ENCODE peak calls at places on chromosome 21, in seven cellular contexts. F, M, T, Q, G, Y and A are unnamed samples.

GRCh38 chr21:29230541-29231275 is 68.0 kb upstream of the BACH1 start:
- DNase-seq in T (no peak), Y (no peak), F (no peak), M (no peak), G (no peak), Q (no peak), A (no peak)

GRCh38 chr21:43646550-43647260 is 12.6 kb downstream of the HSF2BP start:
- DNase-seq in Y (peak), T (peak), Q (peak), F (peak), M (peak), G (peak), A (peak)

GRCh38 chr21:45464309-45464708 is 59.3 kb downstream of the COL18A1 start:
- DNase-seq in Y (no peak), Q (no peak), M (no peak), T (peak), G (no peak), F (no peak), A (no peak)

GRCh38 chr21:31008355-31008754 is 29.9 kb downstream of the KRTAP19-8 start:
- DNase-seq in Q (no peak), M (no peak), F (no peak), Y (no peak), G (no peak), T (no peak), A (no peak)

GRCh38 chr21:43657355-43658093 is 1.8 kb downstream of the HSF2BP start:
- DNase-seq in Q (no peak), F (no peak), T (peak), Y (no peak), G (no peak), M (no peak), A (no peak)

GRCh38 chr21:43334214-43334958 is 92.5 kb downstream of the SIK1 start:
- DNase-seq in G (no peak), T (peak), M (no peak), F (no peak), Y (no peak), Q (no peak), A (no peak)

GRCh38 chr21:43696214-43696613 is 22.7 kb upstream of the PDXK start:
- DNase-seq in M (no peak), Q (no peak), F (no peak), G (no peak), Y (no peak), T (no peak), A (no peak)

GRCh38 chr21:29718081-29718815 is 221.5 kb downstream of the GRIK1 start:
- DNase-seq in G (no peak), Q (no peak), F (no peak), T (no peak), M (no peak), Y (no peak), A (no peak)

GRCh38 chr21:44899768-44900558 is 20.7 kb downstream of the ITGB2 start:
- DNase-seq in Y (no peak), F (no peak), M (no peak), Q (no peak), G (no peak), T (peak), A (no peak)

GRCh38 chr21:44291936-44292811 is 6.5 kb downstream of the AIRE start:
- DNase-seq in M (no peak), T (no peak), F (no peak), Q (no peak), Y (no peak), G (no peak), A (no peak)

GRCh38 chr21:22319435-22319834 is 1321.2 kb downstream of the NCAM2 start:
- DNase-seq in T (no peak), Q (no peak), M (no peak), Y (no peak), F (no peak), G (no peak), A (no peak)

GRCh38 chr21:42833859-42834729 is 45.2 kb downstream of the WDR4 start:
- DNase-seq in T (no peak), M (peak), Y (no peak), Q (no peak), F (peak), G (no peak), A (no peak)

GRCh38 chr21:46416551-46416950 is 42.1 kb upstream of the DIP2A start:
- DNase-seq in Q (no peak), M (no peak), Y (no peak), T (peak), G (no peak), F (no peak), A (no peak)

GRCh38 chr21:46425566-46425965 is 33.1 kb upstream of the DIP2A start:
- DNase-seq in F (no peak), M (no peak), G (no peak), Q (no peak), Y (no peak), T (no peak), A (no peak)

GRCh38 chr21:15557925-15558324 is 171.9 kb upstream of the USP25 start:
- DNase-seq in F (no peak), M (no peak), G (no peak), T (no peak), Y (no peak), Q (no peak), A (peak)

GRCh38 chr21:28482657-28483056 is 510.0 kb downstream of the LTN1 start:
- DNase-seq in M (no peak), Y (no peak), F (no peak), T (no peak), G (no peak), Q (no peak), A (no peak)

GRCh38 chr21:24223625-24224024 is 1383.7 kb downstream of the MRPL39 start:
- DNase-seq in Y (no peak), T (no peak), M (no peak), F (no peak), Q (no peak), G (no peak), A (no peak)

GRCh38 chr21:32301596-32301995 is 2.9 kb downstream of the MRAP start:
- DNase-seq in F (no peak), Y (no peak), Q (no peak), G (no peak), M (no peak), T (no peak), A (no peak)

GRCh38 chr21:32377506-32377905 is 15.3 kb downstream of the URB1 start:
- DNase-seq in Y (no peak), M (no peak), G (no peak), T (no peak), F (no peak), Q (no peak), A (no peak)

GRCh38 chr21:17780539-17780938 is 38.6 kb downstream of the C21orf91 start:
- DNase-seq in Y (no peak), Q (no peak), G (no peak), T (no peak), F (peak), M (no peak), A (peak)

GRCh38 chr21:17819878-17820232 is 699 bp upstream of the C21orf91 start:
- DNase-seq in Y (no peak), G (no peak), T (no peak), F (no peak), M (no peak), Q (no peak), A (no peak)

GRCh38 chr21:46323710-46324389 is at the start of the genes C21orf58 and PCNT:
- DNase-seq in F (peak), Q (peak), G (peak), M (peak), T (peak), Y (peak), A (peak)

GRCh38 chr21:43767980-43768867 is 7.9 kb downstream of the CSTB start:
- DNase-seq in M (peak), F (peak), Y (peak), G (no peak), Q (no peak), T (no peak), A (peak)

GRCh38 chr21:45324430-45325205 is 36.9 kb upstream of the POFUT2 start:
- DNase-seq in G (no peak), F (no peak), Q (no peak), M (no peak), Y (no peak), T (peak), A (no peak)

GRCh38 chr21:33512481-33512880 is 21.0 kb upstream of the DNAJC28 start:
- DNase-seq in Y (no peak), T (no peak), M (no peak), Q (no peak), G (no peak), F (no peak), A (no peak)

GRCh38 chr21:46191257-46191685 is 7.0 kb upstream of the SPATC1L start:
- DNase-seq in F (peak), Q (no peak), G (peak), M (peak), Y (no peak), T (no peak), A (peak)

GRCh38 chr21:20443558-20444155 is 554.6 kb upstream of the NCAM2 start:
- DNase-seq in Y (no peak), T (no peak), G (no peak), F (no peak), M (no peak), Q (no peak), A (peak)

GRCh38 chr21:46128106-46128982 is 27.0 kb downstream of the FTCD start:
- DNase-seq in M (no peak), F (peak), Y (no peak), T (peak), Q (no peak), G (peak), A (no peak)

DNA sequence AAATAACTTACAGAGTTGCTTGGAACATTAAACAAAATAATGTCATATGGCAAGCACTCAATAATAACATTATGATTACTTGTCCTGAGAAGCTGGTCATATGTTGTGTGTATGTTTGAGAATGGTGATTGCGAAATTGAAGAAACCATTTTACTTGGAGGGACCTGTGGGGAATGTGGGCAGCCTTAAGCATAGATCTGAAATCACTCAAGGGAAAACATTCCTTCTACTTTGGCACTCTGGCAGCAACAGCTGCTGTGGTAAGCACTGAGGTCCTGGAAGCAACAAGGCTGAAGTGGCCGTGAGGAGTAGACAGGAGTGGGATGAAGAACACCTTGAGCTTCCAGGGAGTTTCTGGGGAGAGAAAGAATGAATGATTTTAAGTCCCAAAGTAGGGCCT is 165.4 kb upstream of the ADAMTS5 start:
- DNase-seq in Y (no peak), T (no peak), G (no peak), F (no peak), M (no peak), Q (no peak), A (no peak)
- TF ChIP-seq CTCF in Y (no peak), T (no peak), G (no peak), F (no peak), M (no peak), Q (no peak), A (no peak)

GRCh38 chr21:39006653-39007417 is 176.4 kb downstream of the PSMG1 start:
- DNase-seq in F (peak), M (peak), Q (no peak), Y (no peak), G (peak), T (peak), A (peak)

GRCh38 chr21:39001341-39001740 is 181.9 kb downstream of the PSMG1 start:
- DNase-seq in F (no peak), Q (no peak), M (no peak), Y (no peak), G (no peak), T (no peak), A (no peak)

GRCh38 chr21:39007532-39007931 is 175.7 kb downstream of the PSMG1 start:
- DNase-seq in T (no peak), Y (no peak), M (no peak), F (no peak), Q (no peak), G (no peak), A (no peak)

GRCh38 chr21:39004776-39005605 is 178.3 kb downstream of the PSMG1 start:
- DNase-seq in T (peak), M (no peak), Y (no peak), G (peak), Q (no peak), F (peak), A (peak)

GRCh38 chr21:39003982-39004775 is 179.1 kb downstream of the PSMG1 start:
- DNase-seq in G (no peak), F (no peak), Q (no peak), M (no peak), Y (no peak), T (no peak), A (peak)
- TF ChIP-seq POLR2A in G (no peak), F (no peak), Q (no peak), M (no peak), Y (no peak), T (no peak), A (no peak)

GRCh38 chr21:37564924-37565529 is 198.5 kb downstream of the DYRK1A start:
- DNase-seq in G (no peak), F (no peak), T (no peak), M (peak), Y (no peak), Q (no peak), A (peak)

GRCh38 chr21:37562920-37563640 is 196.5 kb downstream of the DYRK1A start:
- DNase-seq in M (peak), Q (no peak), Y (no peak), F (peak), G (no peak), T (peak), A (no peak)

GRCh38 chr21:37564341-37564923 is 197.9 kb downstream of the DYRK1A start:
- DNase-seq in M (peak), G (peak), T (peak), F (peak), Y (peak), Q (peak), A (peak)

GRCh38 chr21:37561941-37562919 is 195.7 kb downstream of the DYRK1A start:
- DNase-seq in Q (no peak), G (no peak), M (no peak), Y (no peak), F (no peak), T (no peak), A (no peak)

DNA sequence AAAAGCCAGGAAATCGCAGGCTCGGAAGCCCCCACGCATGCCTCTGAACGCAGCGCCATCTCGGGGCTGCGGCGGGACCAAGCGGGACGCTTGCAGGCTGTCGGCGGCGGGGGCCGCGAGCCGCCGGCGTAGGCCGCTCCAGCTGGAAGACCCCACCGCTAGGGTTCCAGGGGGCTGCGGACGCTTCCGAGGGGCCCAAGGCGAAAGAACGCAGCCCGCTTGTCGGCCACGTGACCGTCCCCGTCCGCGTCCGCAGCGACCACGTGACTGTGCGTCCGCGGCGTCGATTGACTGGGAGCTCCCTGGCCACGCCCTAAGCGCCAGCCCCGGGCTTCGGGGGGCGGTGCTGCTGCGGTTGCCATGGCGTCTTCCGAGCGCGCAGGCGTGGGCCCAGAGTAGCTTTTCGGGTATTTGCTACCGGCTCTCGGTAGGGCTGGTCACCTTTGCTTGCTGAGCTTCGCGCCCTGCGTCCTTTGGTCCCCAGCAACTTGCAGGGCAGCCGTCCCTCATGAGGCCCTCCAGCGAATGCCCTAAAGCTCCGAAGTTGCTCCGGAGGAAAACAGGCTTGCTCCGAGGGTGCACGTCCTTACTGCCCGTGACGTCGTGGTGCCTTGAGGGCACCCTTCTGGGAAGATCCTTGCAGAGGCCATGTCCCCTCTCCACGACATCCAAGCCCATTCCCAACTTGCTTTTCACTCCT is 197.2 kb downstream of the DYRK1A start:
- DNase-seq in T (peak), G (peak), Y (peak), F (peak), Q (peak), M (peak), A (peak)
- TF ChIP-seq CTCF in T (peak), G (peak), Y (no peak), F (peak), Q (peak), M (peak), A (peak)

GRCh38 chr21:26844258-26845065 is 747 bp downstream of the ADAMTS1 start:
- DNase-seq in Q (no peak), F (no peak), Y (no peak), G (peak), M (no peak), T (peak), A (no peak)

GRCh38 chr21:26842300-26842699 is 2.9 kb downstream of the ADAMTS1 start:
- DNase-seq in M (peak), Q (no peak), Y (no peak), T (peak), F (no peak), G (no peak), A (no peak)

GRCh38 chr21:26843912-26844257 is 1.3 kb downstream of the ADAMTS1 start:
- DNase-seq in F (no peak), M (no peak), G (peak), Q (no peak), Y (no peak), T (no peak), A (no peak)

GRCh38 chr21:26845066-26845749 is at the start of gene ADAMTS1:
- DNase-seq in F (peak), T (peak), G (peak), Y (no peak), M (peak), Q (no peak), A (no peak)

GRCh38 chr21:26842976-26843911 is 2.0 kb downstream of the ADAMTS1 start:
- DNase-seq in M (peak), Q (no peak), G (peak), Y (no peak), F (peak), T (peak), A (no peak)
- TF ChIP-seq POLR2A in M (peak), Q (no peak), G (peak), Y (no peak), F (no peak), T (peak), A (no peak)

GRCh38 chr21:41817228-41817627 is 50.4 kb upstream of the RIPK4 start:
- DNase-seq in Y (peak), F (peak), G (peak), M (peak), Q (no peak), T (no peak), A (peak)
- TF ChIP-seq CTCF in Y (peak), F (peak), G (no peak), M (peak), Q (peak), T (peak), A (peak)